ENCODE peak calls at places on chromosomes 3 and 15, in six cellular contexts. U is RWPE1, Z is endodermal cell, X is HL-60, O is vagina, P is WERI-Rb-1. L is an unnamed sample.

GRCh38 chr15:67843092-67843501 is 3.3 kb upstream of the RNU6-1 start:
- DNase-seq in U (no peak), Z (peak), X (no peak), O (no peak), P (no peak), L (no peak)

GRCh38 chr15:34609658-34610057 is 26.2 kb upstream of the GOLGA8B start:
- DNase-seq in U (no peak), Z (no peak), X (peak), O (no peak), P (peak), L (no peak)

GRCh38 chr3:152384412-152384811 is 115.7 kb downstream of the MBNL1 start:
- DNase-seq in U (no peak), Z (no peak), X (no peak), O (no peak), P (no peak), L (no peak)

GRCh38 chr15:52180196-52180835 is 10.9 kb downstream of the GNB5 start:
- DNase-seq in U (no peak), Z (peak), X (peak), O (no peak), P (no peak), L (no peak)

GRCh38 chr15:101090460-101090853 is 161.4 kb downstream of the CHSY1 start:
- DNase-seq in U (no peak), Z (no peak), X (no peak), O (no peak), P (no peak), L (no peak)

GRCh38 chr3:36957862-36958686 is 13.2 kb upstream of the TRANK1 start:
- DNase-seq in U (peak), Z (no peak), X (no peak), O (no peak), P (no peak), L (no peak)

GRCh38 chr3:54989023-54989380 is 61.1 kb upstream of the LRTM1 start:
- DNase-seq in U (no peak), Z (no peak), X (no peak), O (no peak), P (no peak), L (no peak)

GRCh38 chr15:58243083-58243482 is 104.9 kb downstream of the AQP9 start:
- DNase-seq in U (no peak), Z (no peak), X (no peak), O (no peak), P (no peak), L (no peak)

GRCh38 chr3:167740961-167741587 is 5.6 kb downstream of the SERPINI1 start:
- DNase-seq in U (no peak), Z (peak), X (peak), O (no peak), P (peak), L (no peak)

GRCh38 chr3:40079203-40079844 is 230.2 kb upstream of the EIF1B start:
- DNase-seq in U (no peak), Z (no peak), X (no peak), O (no peak), P (no peak), L (no peak)

GRCh38 chr3:13786811-13787210 is 93.1 kb downstream of the WNT7A start:
- DNase-seq in U (no peak), Z (no peak), X (no peak), O (no peak), P (no peak), L (no peak)

GRCh38 chr3:15797600-15798303 is at the start of gene ANKRD28:
- DNase-seq in U (peak), Z (peak), X (peak), O (no peak), P (no peak), L (no peak)
- TF ChIP-seq CTCF in U (peak), Z (peak), X (no peak), O (no peak), P (no peak), L (peak)

GRCh38 chr3:140941090-140941433 is 574 bp upstream of the SLC25A36 start:
- DNase-seq in U (no peak), Z (no peak), X (no peak), O (no peak), P (no peak), L (no peak)
- H3K27ac ChIP-seq in U (peak), Z (peak), X (peak), O (peak), P (peak), L (peak)

GRCh38 chr3:100665230-100665629 is 44.1 kb upstream of the TFG start:
- DNase-seq in U (no peak), Z (no peak), X (no peak), O (no peak), P (no peak), L (no peak)
- TF ChIP-seq CTCF in U (no peak), Z (no peak), X (no peak), O (no peak), P (no peak), L (no peak)

GRCh38 chr3:190010486-190010885 is 110.2 kb downstream of the P3H2 start:
- DNase-seq in U (no peak), Z (no peak), X (no peak), O (no peak), P (no peak), L (no peak)

GRCh38 chr3:190012784-190013183 is 107.9 kb downstream of the P3H2 start:
- DNase-seq in U (peak), Z (no peak), X (no peak), O (no peak), P (no peak), L (no peak)

GRCh38 chr3:190014940-190015339 is 105.8 kb downstream of the P3H2 start:
- DNase-seq in U (no peak), Z (no peak), X (no peak), O (no peak), P (no peak), L (no peak)

GRCh38 chr3:190013943-190014924 is 106.5 kb downstream of the P3H2 start:
- DNase-seq in U (peak), Z (peak), X (no peak), O (no peak), P (no peak), L (no peak)

DNA sequence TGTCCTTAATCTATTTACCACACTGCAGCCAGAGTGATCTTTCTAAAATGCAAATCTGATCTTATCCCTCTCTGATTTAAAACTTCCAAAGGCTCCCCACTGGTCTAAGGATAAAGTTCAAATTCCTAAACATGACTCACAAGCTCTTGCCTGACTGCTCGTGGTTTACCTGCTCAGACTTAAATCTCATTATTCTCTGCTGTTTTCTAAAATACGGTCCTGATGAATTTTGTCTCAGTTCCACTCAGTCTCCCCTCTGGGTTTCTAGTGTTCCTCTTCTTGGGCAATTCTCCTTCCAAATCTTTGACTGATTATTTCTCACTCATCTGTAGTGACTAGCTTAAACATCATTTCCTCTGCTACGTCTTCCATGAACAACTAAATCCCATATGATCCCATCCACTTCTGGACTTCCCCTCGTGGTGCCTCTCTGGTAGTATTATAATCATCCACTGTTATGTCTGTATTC is 108.3 kb downstream of the P3H2 start:
- DNase-seq in U (peak), Z (peak), X (no peak), O (no peak), P (no peak), L (no peak)
- H3K27ac ChIP-seq in U (no peak), Z (peak), X (no peak), O (peak), P (no peak), L (no peak)

DNA sequence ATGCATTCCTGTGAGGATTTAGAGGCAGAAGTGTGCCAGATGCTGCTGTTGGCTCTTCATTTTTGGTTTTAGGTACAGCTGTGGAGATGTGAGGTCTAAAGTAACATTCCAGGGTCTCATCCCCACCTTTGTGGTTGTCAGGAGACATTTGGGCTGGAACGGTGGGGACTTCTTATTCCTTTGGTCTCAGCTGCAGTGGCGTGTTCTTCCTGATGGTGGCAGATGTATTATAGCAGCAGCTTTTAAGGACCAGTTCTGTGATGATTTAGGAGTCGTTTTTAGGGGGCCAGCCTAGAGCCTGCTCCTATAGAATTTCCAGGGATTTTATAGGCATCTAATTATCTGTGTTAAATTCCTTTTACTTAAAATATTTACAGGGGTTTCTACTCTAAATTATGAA is 221.0 kb upstream of the EOMES start:
- DNase-seq in U (peak), Z (peak), X (peak), O (no peak), P (peak), L (no peak)
- TF ChIP-seq CTCF in U (peak), Z (peak), X (no peak), O (no peak), P (peak), L (peak)

GRCh38 chr3:10810376-10810775 is 5.7 kb upstream of the SLC6A11 start:
- DNase-seq in U (no peak), Z (no peak), X (no peak), O (no peak), P (no peak), L (no peak)
- H3K27ac ChIP-seq in U (no peak), Z (no peak), X (no peak), O (no peak), P (no peak), L (no peak)

DNA sequence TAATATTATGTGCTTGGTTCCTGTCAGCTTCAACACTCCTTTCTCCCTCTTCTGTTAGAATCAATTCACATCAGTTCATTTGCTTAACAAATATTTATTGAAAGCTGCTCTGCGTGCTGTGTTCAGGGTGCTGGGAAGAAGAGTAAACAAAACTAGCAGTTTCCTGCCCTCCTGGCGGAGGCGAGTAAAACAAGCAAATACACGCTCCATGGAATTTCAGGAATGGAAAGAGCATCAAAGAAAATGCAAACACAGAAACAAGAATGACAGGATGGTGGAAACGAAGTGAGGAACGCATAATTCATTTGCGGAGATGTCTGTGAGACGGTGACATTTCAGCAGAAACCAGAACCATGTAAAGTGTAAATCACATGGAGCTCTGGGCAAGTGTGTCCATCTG is 49.4 kb upstream of the SPTSSB start:
- DNase-seq in U (peak), Z (peak), X (no peak), O (no peak), P (no peak), L (no peak)
- TF ChIP-seq CTCF in U (no peak), Z (peak), X (no peak), O (no peak), P (no peak), L (no peak)

GRCh38 chr15:99424978-99425665 is 140.7 kb upstream of the MEF2A start:
- DNase-seq in U (peak), Z (no peak), X (no peak), O (no peak), P (no peak), L (peak)

GRCh38 chr15:99424131-99424571 is 141.6 kb upstream of the MEF2A start:
- DNase-seq in U (no peak), Z (no peak), X (no peak), O (no peak), P (no peak), L (no peak)

GRCh38 chr15:99427210-99427609 is 138.6 kb upstream of the MEF2A start:
- DNase-seq in U (no peak), Z (no peak), X (no peak), O (no peak), P (no peak), L (no peak)

GRCh38 chr15:99426431-99427105 is 139.2 kb upstream of the MEF2A start:
- DNase-seq in U (no peak), Z (no peak), X (no peak), O (no peak), P (no peak), L (peak)

DNA sequence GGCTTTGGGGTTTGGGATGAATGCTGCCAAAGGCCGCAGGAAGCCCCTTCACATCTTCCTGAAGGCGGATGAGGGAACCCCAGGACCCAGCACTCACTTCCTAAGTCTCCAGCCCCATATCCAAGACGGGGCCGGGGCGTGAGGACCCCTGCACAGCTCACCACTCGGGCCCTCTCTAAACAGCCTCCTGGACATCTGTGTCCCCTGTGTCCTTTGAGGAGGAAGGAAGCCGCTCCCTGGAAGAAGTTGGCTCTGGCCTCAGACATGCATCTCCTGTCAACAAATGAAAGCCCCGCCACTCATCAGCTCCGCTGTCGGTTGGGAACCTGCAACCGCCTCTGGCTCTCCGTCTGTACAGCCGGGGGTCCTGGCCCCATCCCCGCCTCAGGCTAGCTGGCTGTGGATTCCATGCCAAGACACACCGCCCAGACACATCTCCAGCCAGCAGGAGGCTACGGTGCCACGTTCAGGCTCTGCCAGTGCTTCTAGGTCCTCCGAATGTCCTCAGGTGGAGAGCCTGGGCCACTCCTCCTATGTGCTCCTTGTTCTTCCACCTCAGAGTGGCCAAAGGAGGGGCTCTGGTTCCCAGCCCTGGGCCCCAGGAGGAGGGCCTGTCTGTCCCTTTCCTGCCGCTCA is 140.0 kb upstream of the MEF2A start:
- DNase-seq in U (no peak), Z (no peak), X (no peak), O (no peak), P (peak), L (peak)
- H3K27ac ChIP-seq in U (peak), Z (no peak), X (no peak), O (peak), P (no peak), L (peak)

GRCh38 chr3:187318819-187319616 is 27.5 kb upstream of the MASP1 start:
- DNase-seq in U (peak), Z (peak), X (peak), O (no peak), P (peak), L (no peak)
- TF ChIP-seq CTCF in U (peak), Z (peak), X (peak), O (peak), P (peak), L (peak)

L was measured in left ventricle myocardium inferior.